ENCODE peak calls at places on chromosomes 5 and 9, in eight cellular contexts. V is NCI-H2081, E is Calu3, B is fibroblast of pulmonary artery, S is endothelial cell, Y is HCEC 1CT, G is A549, J is cardiac fibroblast. Z is an unnamed sample.

GRCh38 chr5:76724871-76725270 is 8.9 kb downstream of the F2R start:
- DNase-seq in E (no peak), S (no peak), V (no peak), J (peak; percentile 66), B (peak; percentile 42), Y (peak; percentile 61), G (peak; percentile 35), Z (peak; percentile 89)

GRCh38 chr9:88976186-88976887 is 14.9 kb upstream of the S1PR3 start:
- DNase-seq in J (no peak), V (no peak), G (no peak), Y (no peak), S (no peak), B (no peak), E (no peak), Z (no peak)

GRCh38 chr5:174596429-174596828 is 128.0 kb upstream of the MSX2 start:
- DNase-seq in S (no peak), E (no peak), G (no peak), V (no peak), B (peak; percentile 2), Y (no peak), J (no peak), Z (peak; percentile 59)

GRCh38 chr9:3398232-3398648 is 127.6 kb downstream of the RFX3 start:
- DNase-seq in G (no peak), B (no peak), V (no peak), J (no peak), S (no peak), Y (no peak), E (no peak), Z (no peak)

GRCh38 chr5:95261369-95262175 is 23.3 kb downstream of the MCTP1 start:
- DNase-seq in V (no peak), Y (peak; percentile 45), B (peak; percentile 67), E (peak; percentile 25), G (no peak), S (no peak), J (peak; percentile 76), Z (peak; percentile 54)

GRCh38 chr5:135013947-135014570 is 20.0 kb downstream of the PITX1 start:
- DNase-seq in J (no peak), E (peak; percentile 28), V (peak; percentile 20), G (no peak), B (no peak), Y (peak; percentile 24), S (no peak), Z (no peak)

GRCh38 chr5:65121880-65122436 is 353.2 kb downstream of the CWC27 start:
- DNase-seq in S (no peak), V (no peak), Y (peak; percentile 95), G (no peak), E (no peak), B (peak; percentile 63), J (peak; percentile 95), Z (peak; percentile 88)

GRCh38 chr9:107612136-107612535 is 122.6 kb upstream of the KLF4 start:
- DNase-seq in V (no peak), S (no peak), E (no peak), G (no peak), Y (no peak), J (peak; percentile 48), B (peak; percentile 55), Z (peak; percentile 53)

GRCh38 chr9:93599571-93600403 is 23.4 kb downstream of the PHF2 start:
- DNase-seq in E (peak; percentile 8), Y (no peak), S (no peak), B (no peak), J (no peak), V (peak; percentile 53), G (no peak), Z (no peak)

GRCh38 chr9:935348-935965 is 41.0 kb upstream of the DMRT3 start:
- DNase-seq in J (no peak), V (peak; percentile 63), G (no peak), Y (peak; percentile 27), S (no peak), E (no peak), B (peak; percentile 2), Z (peak; percentile 45)

GRCh38 chr5:180172447-180173197 is 36.4 kb downstream of the RASGEF1C start:
- DNase-seq in G (no peak), J (peak; percentile 9), S (no peak), E (peak; percentile 33), B (peak; percentile 34), V (peak; percentile 1), Y (no peak), Z (peak; percentile 8)

GRCh38 chr5:55324815-55325418 is 17.1 kb downstream of the MTREX start:
- DNase-seq in E (no peak), Y (peak; percentile 55), V (peak; percentile 16), B (peak; percentile 73), G (peak; percentile 46), S (no peak), J (peak; percentile 66), Z (peak; percentile 68)

GRCh38 chr5:177371705-177372533 is 12.3 kb upstream of the SLC34A1 start:
- DNase-seq in G (no peak), B (no peak), Y (no peak), V (no peak), E (no peak), J (no peak), S (no peak), Z (no peak)

GRCh38 chr9:111762546-111762945 is 32.2 kb downstream of the SHOC1 start:
- DNase-seq in J (peak; percentile 31), Y (no peak), V (no peak), E (no peak), S (no peak), B (peak; percentile 55), G (no peak), Z (no peak)

GRCh38 chr5:163894645-163895044 is 389.2 kb downstream of the MAT2B start:
- DNase-seq in Y (peak; percentile 91), V (no peak), S (no peak), G (no peak), J (peak; percentile 91), B (peak; percentile 83), E (no peak), Z (peak; percentile 19)

GRCh38 chr5:174755103-174755502 is 30.7 kb downstream of the MSX2 start:
- DNase-seq in J (no peak), E (no peak), G (no peak), V (no peak), B (peak; percentile 9), Y (no peak), S (no peak), Z (no peak)

GRCh38 chr9:127214421-127215265 is 49.9 kb upstream of the GARNL3 start:
- DNase-seq in E (peak; percentile 68), V (peak; percentile 68), J (peak; percentile 59), S (peak; percentile 74), Y (peak; percentile 18), B (peak; percentile 62), G (peak; percentile 87), Z (peak; percentile 47)

GRCh38 chr5:163369986-163370385 is 67.4 kb upstream of the CCNG1 start:
- DNase-seq in G (no peak), S (no peak), V (no peak), B (no peak), Y (no peak), E (no peak), J (no peak), Z (no peak)

GRCh38 chr5:88888799-88889164 is 5.8 kb upstream of the MEF2C start:
- DNase-seq in G (no peak), S (no peak), B (no peak), E (no peak), Y (peak; percentile 15), V (no peak), J (peak; percentile 5), Z (no peak)

GRCh38 chr5:72248352-72249032 is 71.5 kb downstream of the MRPS27 start:
- DNase-seq in J (peak; percentile 89), E (no peak), G (peak; percentile 56), Y (peak; percentile 88), S (no peak), B (peak; percentile 91), V (no peak), Z (peak; percentile 87)

GRCh38 chr5:134874831-134875655 is 872 bp downstream of the TXNDC15 start:
- DNase-seq in S (peak; percentile 12), B (peak; percentile 84), V (peak; percentile 17), J (peak; percentile 90), E (peak; percentile 22), Y (peak; percentile 73), G (peak; percentile 51), Z (peak; percentile 94)

GRCh38 chr5:40568548-40568947 is 111.2 kb upstream of the PTGER4 start:
- DNase-seq in B (no peak), G (no peak), V (no peak), Y (no peak), J (no peak), E (no peak), S (no peak), Z (no peak)

GRCh38 chr9:138052635-138053320 is 175.2 kb downstream of the CACNA1B start:
- DNase-seq in V (no peak), Y (no peak), S (no peak), B (no peak), J (no peak), G (no peak), E (no peak), Z (no peak)

GRCh38 chr9:2469681-2470141 is 151.9 kb upstream of the VLDLR start:
- DNase-seq in J (peak; percentile 32), E (peak; percentile 35), V (peak; percentile 32), Y (peak; percentile 30), B (peak; percentile 47), G (no peak), S (peak; percentile 22), Z (peak; percentile 78)

Z was measured in fibroblast of villous mesenchyme.